ENCODE peak calls at places on chromosome 2, in five cellular contexts. S is naive B cell, X is NCI-H774, T is osteoblast, C is T-helper 17 cell. E is an unnamed sample.

GRCh38 chr2:212153923-212154322 is 384.7 kb downstream of the ERBB4 start:
- DNase-seq in S (no peak), X (no peak), T (no peak), C (no peak), E (no peak)

GRCh38 chr2:238158807-238159539 is at the start of gene ERFE:
- DNase-seq in S (peak; percentile 49), X (peak; percentile 16), T (peak; percentile 98), C (no peak), E (peak; percentile 8)

GRCh38 chr2:191846787-191847620 is at the start of gene CAVIN2:
- DNase-seq in S (no peak), X (no peak), T (peak; percentile 80), C (no peak), E (no peak)

GRCh38 chr2:10415048-10415447 is 33.1 kb downstream of the ODC1 start:
- DNase-seq in S (no peak), X (no peak), T (no peak), C (no peak), E (no peak)

GRCh38 chr2:50335433-50335832 is 696.5 kb downstream of the NRXN1 start:
- DNase-seq in S (no peak), X (no peak), T (no peak), C (no peak), E (no peak)

GRCh38 chr2:177275041-177275440 is 10.5 kb upstream of the NFE2L2 start:
- DNase-seq in S (no peak), X (no peak), T (peak; percentile 72), C (no peak), E (no peak)

GRCh38 chr2:7203056-7203467 is 285.9 kb downstream of the RNF144A start:
- DNase-seq in S (peak; percentile 7), X (peak; percentile 52), T (no peak), C (peak; percentile 10), E (peak; percentile 57)

GRCh38 chr2:210199186-210199765 is 26.0 kb downstream of the ACADL start:
- DNase-seq in S (peak; percentile 23), X (no peak), T (no peak), C (no peak), E (peak; percentile 45)

GRCh38 chr2:191298306-191298705 is 53.1 kb downstream of the MYO1B start:
- DNase-seq in S (no peak), X (no peak), T (no peak), C (no peak), E (no peak)

GRCh38 chr2:195985731-195986130 is 82.9 kb downstream of the DNAH7 start:
- DNase-seq in S (no peak), X (no peak), T (no peak), C (no peak), E (no peak)

GRCh38 chr2:147968571-147968970 is 52.0 kb downstream of the ORC4 start:
- DNase-seq in S (no peak), X (no peak), T (no peak), C (no peak), E (no peak)

GRCh38 chr2:147482111-147482510 is 362.7 kb upstream of the ACVR2A start:
- DNase-seq in S (no peak), X (no peak), T (no peak), C (no peak), E (no peak)

GRCh38 chr2:19769513-19769912 is 132.3 kb downstream of the TTC32 start:
- DNase-seq in S (no peak), X (no peak), T (no peak), C (no peak), E (peak; percentile 12)

GRCh38 chr2:237144516-237144915 is 58.8 kb downstream of the COPS8 start:
- DNase-seq in S (no peak), X (no peak), T (no peak), C (no peak), E (no peak)

GRCh38 chr2:9336209-9336533 is 87.2 kb downstream of the ITGB1BP1 start:
- DNase-seq in S (peak; percentile 23), X (peak; percentile 54), T (no peak), C (no peak), E (no peak)

GRCh38 chr2:192035731-192036442 is 158.8 kb downstream of the TMEFF2 start:
- DNase-seq in S (no peak), X (no peak), T (peak; percentile 36), C (no peak), E (no peak)

GRCh38 chr2:239253264-239253663 is 147.6 kb downstream of the HDAC4 start:
- DNase-seq in S (peak; percentile 59), X (no peak), T (peak; percentile 41), C (no peak), E (peak; percentile 80)

GRCh38 chr2:236928353-236929153 is 157.1 kb upstream of the COPS8 start:
- DNase-seq in S (no peak), X (peak; percentile 14), T (no peak), C (no peak), E (no peak)

GRCh38 chr2:33775306-33775705 is 176.2 kb upstream of the FAM98A start:
- DNase-seq in S (no peak), X (no peak), T (no peak), C (no peak), E (no peak)

GRCh38 chr2:157311706-157312105 is 13.9 kb downstream of the ERMN start:
- DNase-seq in S (no peak), X (no peak), T (no peak), C (no peak), E (no peak)

GRCh38 chr2:100011272-100011711 is 131.1 kb downstream of the AFF3 start:
- DNase-seq in S (no peak), X (no peak), T (peak; percentile 85), C (no peak), E (no peak)

GRCh38 chr2:108637304-108637669 is 82.0 kb upstream of the RANBP2 start:
- DNase-seq in S (no peak), X (no peak), T (peak; percentile 91), C (no peak), E (no peak)

GRCh38 chr2:16253291-16253690 is 312.9 kb downstream of the MYCN start:
- DNase-seq in S (no peak), X (no peak), T (no peak), C (no peak), E (no peak)

GRCh38 chr2:64653174-64654062 is at the start of gene SERTAD2:
- DNase-seq in S (peak; percentile 89), X (peak; percentile 78), T (peak; percentile 99), C (peak; percentile 88), E (peak; percentile 79)

GRCh38 chr2:189552334-189552990 is 28.1 kb downstream of the SLC40A1 start:
- DNase-seq in S (no peak), X (no peak), T (no peak), C (no peak), E (no peak)